ENCODE peak calls at places on chromosomes 6 and 20, in seven cellular contexts. Y, F, Q, G, C, K and B are unnamed samples.
A peak's percentile ranks its signal among the peaks of the same experiment; 100 is the strongest.

GRCh38 chr6:35727206-35727934 is 9.5 kb upstream of the ARMC12 start:
- DNase-seq in C (peak; percentile 93), G (peak; percentile 60), F (peak; percentile 97), Y (peak; percentile 99), K (peak; percentile 83), Q (peak; percentile 54), B (no peak)

GRCh38 chr6:146917979-146918378 is 286.2 kb upstream of the STXBP5 start:
- DNase-seq in Q (no peak), K (no peak), C (no peak), Y (no peak), G (no peak), F (no peak), B (no peak)

GRCh38 chr20:49770634-49771033 is 42.0 kb upstream of the SLC9A8 start:
- DNase-seq in K (no peak), C (no peak), Q (no peak), G (no peak), Y (no peak), F (no peak), B (no peak)

GRCh38 chr6:33725222-33725621 is 13.7 kb upstream of the UQCC2 start:
- DNase-seq in Q (no peak), F (no peak), C (no peak), Y (no peak), G (no peak), K (no peak), B (no peak)

GRCh38 chr6:123074616-123075015 is 78.6 kb downstream of the CLVS2 start:
- DNase-seq in C (no peak), F (no peak), Q (no peak), Y (no peak), K (no peak), G (no peak), B (peak; percentile 39)

GRCh38 chr6:168645326-168645725 is 204.3 kb downstream of the SMOC2 start:
- DNase-seq in C (no peak), K (no peak), F (no peak), G (no peak), Q (no peak), Y (no peak), B (no peak)

GRCh38 chr6:169222126-169222525 is 31.5 kb downstream of the THBS2 start:
- DNase-seq in K (no peak), Q (no peak), Y (peak; percentile 47), F (no peak), G (no peak), C (no peak), B (no peak)

GRCh38 chr6:38935051-38935450 is 113.5 kb upstream of the GLP1R start:
- DNase-seq in Q (no peak), K (peak; percentile 27), C (no peak), Y (no peak), G (no peak), F (no peak), B (no peak)

GRCh38 chr6:107965746-107966145 is 7.7 kb upstream of the SEC63 start:
- DNase-seq in F (no peak), C (no peak), Q (no peak), Y (no peak), K (no peak), G (peak; percentile 52), B (no peak)

GRCh38 chr6:140846518-140847277 is 1286.0 kb upstream of the GJE1 start:
- DNase-seq in G (peak; percentile 27), C (no peak), Q (no peak), K (no peak), F (no peak), Y (no peak), B (no peak)

GRCh38 chr6:166785131-166785530 is 158.1 kb upstream of the RPS6KA2 start:
- DNase-seq in G (no peak), C (no peak), K (no peak), F (no peak), Q (no peak), Y (no peak), B (no peak)

GRCh38 chr6:37838209-37838921 is 18.8 kb downstream of the ZFAND3 start:
- DNase-seq in Q (no peak), C (no peak), K (no peak), F (no peak), Y (no peak), G (no peak), B (no peak)

GRCh38 chr6:35202066-35202546 is 11.7 kb upstream of the SCUBE3 start:
- DNase-seq in Y (no peak), Q (no peak), C (no peak), F (no peak), K (no peak), G (no peak), B (no peak)

GRCh38 chr6:53730767-53731166 is 64.0 kb upstream of the LRRC1 start:
- DNase-seq in G (no peak), F (no peak), C (no peak), Q (no peak), K (no peak), Y (no peak), B (no peak)

GRCh38 chr6:105036371-105036770 is 79.5 kb downstream of the LIN28B start:
- DNase-seq in Q (no peak), F (no peak), G (no peak), C (no peak), Y (no peak), K (no peak), B (no peak)

GRCh38 chr6:99613705-99614429 is 7.2 kb downstream of the PRDM13 start:
- DNase-seq in K (no peak), C (no peak), F (no peak), G (no peak), Q (no peak), Y (no peak), B (no peak)

GRCh38 chr6:142714956-142715355 is 230.0 kb downstream of the HIVEP2 start:
- DNase-seq in C (no peak), K (no peak), Q (no peak), Y (no peak), F (no peak), G (no peak), B (no peak)

GRCh38 chr6:142716097-142716496 is 228.9 kb downstream of the HIVEP2 start:
- DNase-seq in G (no peak), F (no peak), K (peak; percentile 67), C (no peak), Y (no peak), Q (no peak), B (no peak)

GRCh38 chr6:142718667-142719191 is 226.2 kb downstream of the HIVEP2 start:
- DNase-seq in K (no peak), F (no peak), Y (no peak), Q (no peak), G (no peak), C (no peak), B (no peak)

GRCh38 chr6:142713959-142714358 is 231.0 kb downstream of the HIVEP2 start:
- DNase-seq in K (no peak), G (no peak), Q (no peak), Y (no peak), C (no peak), F (no peak), B (no peak)

DNA sequence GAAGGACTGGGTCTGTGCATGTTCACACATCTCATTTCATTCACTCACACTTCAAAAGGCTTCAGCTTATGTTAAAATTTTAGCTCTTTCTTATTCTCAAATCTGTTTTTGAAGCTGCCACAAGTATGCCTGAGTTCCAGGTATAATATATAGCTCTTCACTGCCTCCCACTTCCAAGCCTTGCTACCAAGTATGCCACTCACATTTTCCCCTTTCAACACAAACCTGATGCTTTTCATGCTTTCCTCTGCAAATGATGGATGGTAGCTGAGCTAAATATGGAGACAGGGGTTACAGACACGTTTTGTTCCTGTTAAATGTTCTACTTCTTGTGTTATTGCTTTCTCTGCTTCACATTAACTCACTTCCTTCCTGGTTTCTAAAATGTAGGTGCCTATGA is 229.6 kb downstream of the HIVEP2 start:
- DNase-seq in K (no peak), C (no peak), Q (no peak), Y (no peak), G (no peak), F (no peak), B (no peak)
- H3K27ac ChIP-seq in K (peak overlapping the region; percentile 11), C (no peak overlapping the region), Q (no peak overlapping the region), Y (no peak overlapping the region), G (no peak overlapping the region), F (no peak overlapping the region), B (no peak overlapping the region)

DNA sequence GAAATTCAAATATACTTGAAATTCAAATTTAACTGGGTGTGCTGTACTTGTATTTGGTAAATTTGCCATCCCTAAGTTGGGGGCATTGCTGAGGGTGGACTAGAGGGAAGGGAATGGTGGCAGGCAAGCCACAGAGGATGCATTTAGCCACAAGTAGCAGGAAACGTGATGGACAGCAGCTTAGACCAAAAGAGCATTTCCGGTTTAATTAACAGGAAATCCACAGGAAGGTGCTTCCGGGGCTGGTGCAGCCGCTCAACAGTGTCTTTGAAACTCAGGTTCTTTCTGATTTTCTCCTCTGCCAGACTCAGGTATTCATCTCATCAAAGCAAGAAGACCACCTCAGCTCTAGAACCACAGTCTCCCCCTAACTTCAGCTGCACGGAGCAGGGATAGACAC is 7.9 kb upstream of the BCAS1 start:
- DNase-seq in Y (no peak), Q (no peak), F (no peak), G (no peak), C (no peak), K (no peak), B (no peak)
- H3K27ac ChIP-seq in Y (no peak overlapping the region), Q (no peak overlapping the region), F (no peak overlapping the region), G (no peak overlapping the region), C (no peak overlapping the region), K (no peak overlapping the region), B (no peak overlapping the region)

DNA sequence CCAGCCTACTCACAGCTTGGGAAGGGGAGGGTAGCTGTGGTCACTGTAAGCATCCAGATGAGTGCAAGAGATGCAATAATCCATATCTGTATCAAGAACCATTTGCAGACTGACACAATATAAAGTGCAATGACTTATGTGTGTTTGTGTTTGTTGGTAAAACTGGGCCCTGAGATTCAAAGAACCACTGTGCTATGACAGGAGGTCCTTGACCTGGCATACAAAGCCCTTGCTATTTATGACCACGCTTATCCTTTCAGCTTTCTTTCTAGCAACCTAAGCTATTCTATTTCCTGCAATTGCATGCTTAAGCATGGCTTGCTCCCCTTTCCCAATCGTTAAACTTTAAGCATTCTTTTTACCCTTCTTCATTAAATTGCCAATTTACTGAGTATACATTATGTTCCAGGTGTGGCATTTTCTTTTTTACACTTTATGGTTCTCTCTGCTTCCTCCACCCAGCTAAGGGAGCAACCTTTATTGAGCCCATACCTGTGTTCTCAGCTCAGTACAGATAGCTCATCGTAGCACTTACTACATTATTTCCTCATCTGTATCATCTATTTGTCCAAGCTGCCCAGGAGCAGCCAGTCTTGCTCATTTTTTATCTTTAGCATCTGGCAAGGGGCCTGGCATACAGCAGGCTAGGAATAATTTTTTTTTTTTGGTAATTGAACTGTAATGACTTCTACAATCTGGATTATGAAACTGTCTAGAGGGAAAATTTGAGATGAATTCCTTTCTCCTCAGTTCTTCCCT is 3.5 kb downstream of the MCUR1 start:
- DNase-seq in F (no peak), K (no peak), C (peak; percentile 65), Y (no peak), Q (no peak), G (no peak), B (no peak)
- H3K27ac ChIP-seq in F (peak overlapping the region; percentile 67), K (peak overlapping the region; percentile 19), C (peak overlapping the region; percentile 77), Y (peak overlapping the region; percentile 52), Q (no peak overlapping the region), G (no peak overlapping the region), B (no peak overlapping the region)

DNA sequence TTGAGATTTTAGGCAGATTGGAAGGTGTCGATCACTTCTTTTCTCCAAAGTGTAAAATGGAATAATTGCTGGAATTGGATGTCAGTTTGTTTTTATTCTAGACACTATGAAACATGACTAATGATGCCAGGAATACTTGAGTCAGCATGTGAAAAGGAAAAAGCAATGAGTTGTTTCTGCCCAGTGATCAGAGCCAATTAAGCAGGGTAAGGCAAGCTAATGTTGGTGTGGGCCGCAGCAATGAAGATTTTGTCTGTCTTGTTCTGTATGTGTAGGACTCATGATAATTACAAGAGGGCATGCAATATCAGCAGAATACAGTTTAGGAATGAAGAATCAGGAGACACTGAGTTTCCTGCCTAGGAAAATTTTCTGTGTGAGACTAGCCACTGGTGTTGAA is 110.3 kb downstream of the CARMIL1 start:
- DNase-seq in K (no peak), Y (no peak), G (peak; percentile 50), Q (no peak), F (no peak), C (no peak), B (no peak)
- H3K27ac ChIP-seq in K (no peak overlapping the region), Y (peak overlapping the region; percentile 6), G (no peak overlapping the region), Q (no peak overlapping the region), F (no peak overlapping the region), C (peak overlapping the region; percentile 30), B (no peak overlapping the region)